ENCODE peak calls at places on chromosome 7, in ten cellular contexts. One of them, this sample, is unnamed.

GRCh38 chr7:128380807-128381130 is 19.3 kb upstream of the PRRT4 start:
- DNase-seq in suprapubic skin: no peak
- DNase-seq in fibroblast of lung: no peak
- DNase-seq in CD8-positive, alpha-beta T cell: no peak
- DNase-seq in neural progenitor cell: no peak
- DNase-seq in sigmoid colon: no peak
- DNase-seq in SK-N-SH: peak
- DNase-seq in heart left ventricle: no peak
- DNase-seq in upper lobe of right lung: no peak
- DNase-seq in osteoblast: peak
- DNase-seq in this sample: no peak

GRCh38 chr7:43647314-43647691 is 64.4 kb downstream of the STK17A start:
- DNase-seq in suprapubic skin: no peak
- DNase-seq in fibroblast of lung: peak
- DNase-seq in CD8-positive, alpha-beta T cell: no peak
- DNase-seq in neural progenitor cell: peak
- DNase-seq in sigmoid colon: no peak
- DNase-seq in SK-N-SH: no peak
- DNase-seq in heart left ventricle: no peak
- DNase-seq in upper lobe of right lung: no peak
- DNase-seq in osteoblast: no peak
- DNase-seq in this sample: no peak

GRCh38 chr7:19017374-19017773 is 100.1 kb downstream of the TWIST1 start:
- DNase-seq in suprapubic skin: no peak
- DNase-seq in fibroblast of lung: no peak
- DNase-seq in CD8-positive, alpha-beta T cell: no peak
- DNase-seq in neural progenitor cell: no peak
- DNase-seq in sigmoid colon: no peak
- DNase-seq in SK-N-SH: no peak
- DNase-seq in heart left ventricle: no peak
- DNase-seq in upper lobe of right lung: no peak
- DNase-seq in osteoblast: no peak
- DNase-seq in this sample: no peak

GRCh38 chr7:80941206-80941758 is 22.4 kb upstream of the SEMA3C start:
- DNase-seq in suprapubic skin: no peak
- DNase-seq in fibroblast of lung: peak
- DNase-seq in CD8-positive, alpha-beta T cell: no peak
- DNase-seq in neural progenitor cell: no peak
- DNase-seq in sigmoid colon: no peak
- DNase-seq in SK-N-SH: no peak
- DNase-seq in heart left ventricle: no peak
- DNase-seq in upper lobe of right lung: no peak
- DNase-seq in osteoblast: no peak
- DNase-seq in this sample: peak

GRCh38 chr7:32502656-32503189 is 7.4 kb downstream of the AVL9 start:
- DNase-seq in suprapubic skin: no peak
- DNase-seq in fibroblast of lung: no peak
- DNase-seq in CD8-positive, alpha-beta T cell: no peak
- DNase-seq in neural progenitor cell: no peak
- DNase-seq in sigmoid colon: no peak
- DNase-seq in SK-N-SH: no peak
- DNase-seq in heart left ventricle: no peak
- DNase-seq in upper lobe of right lung: no peak
- DNase-seq in osteoblast: no peak
- DNase-seq in this sample: no peak

GRCh38 chr7:42833411-42833810 is 78.5 kb downstream of the C7orf25 start:
- DNase-seq in suprapubic skin: no peak
- DNase-seq in fibroblast of lung: no peak
- DNase-seq in CD8-positive, alpha-beta T cell: no peak
- DNase-seq in neural progenitor cell: no peak
- DNase-seq in sigmoid colon: no peak
- DNase-seq in SK-N-SH: no peak
- DNase-seq in heart left ventricle: no peak
- DNase-seq in upper lobe of right lung: no peak
- DNase-seq in osteoblast: no peak
- DNase-seq in this sample: no peak

GRCh38 chr7:54961391-54961790 is 57.4 kb upstream of the EGFR start:
- DNase-seq in suprapubic skin: no peak
- DNase-seq in fibroblast of lung: peak
- DNase-seq in CD8-positive, alpha-beta T cell: no peak
- DNase-seq in neural progenitor cell: no peak
- DNase-seq in sigmoid colon: no peak
- DNase-seq in SK-N-SH: no peak
- DNase-seq in heart left ventricle: no peak
- DNase-seq in upper lobe of right lung: no peak
- DNase-seq in osteoblast: no peak
- DNase-seq in this sample: peak

GRCh38 chr7:99764478-99764877 is 19.5 kb downstream of the CYP3A4 start:
- DNase-seq in suprapubic skin: no peak
- DNase-seq in fibroblast of lung: no peak
- DNase-seq in CD8-positive, alpha-beta T cell: no peak
- DNase-seq in neural progenitor cell: no peak
- DNase-seq in sigmoid colon: no peak
- DNase-seq in SK-N-SH: no peak
- DNase-seq in heart left ventricle: no peak
- DNase-seq in upper lobe of right lung: no peak
- DNase-seq in osteoblast: no peak
- DNase-seq in this sample: no peak

GRCh38 chr7:92831716-92832622 is 4.4 kb downstream of the CDK6 start:
- DNase-seq in suprapubic skin: no peak
- DNase-seq in fibroblast of lung: peak
- DNase-seq in CD8-positive, alpha-beta T cell: no peak
- DNase-seq in neural progenitor cell: no peak
- DNase-seq in sigmoid colon: no peak
- DNase-seq in SK-N-SH: peak
- DNase-seq in heart left ventricle: no peak
- DNase-seq in upper lobe of right lung: no peak
- DNase-seq in osteoblast: peak
- DNase-seq in this sample: peak

GRCh38 chr7:130982160-130982638 is 248.2 kb upstream of the KLF14 start:
- DNase-seq in suprapubic skin: no peak
- DNase-seq in fibroblast of lung: peak
- DNase-seq in CD8-positive, alpha-beta T cell: no peak
- DNase-seq in neural progenitor cell: peak
- DNase-seq in sigmoid colon: no peak
- DNase-seq in SK-N-SH: peak
- DNase-seq in heart left ventricle: no peak
- DNase-seq in upper lobe of right lung: no peak
- DNase-seq in osteoblast: peak
- DNase-seq in this sample: peak

GRCh38 chr7:22561895-22562593 is 62.1 kb upstream of the STEAP1B start:
- DNase-seq in suprapubic skin: no peak
- DNase-seq in fibroblast of lung: no peak
- DNase-seq in CD8-positive, alpha-beta T cell: no peak
- DNase-seq in neural progenitor cell: no peak
- DNase-seq in sigmoid colon: no peak
- DNase-seq in SK-N-SH: no peak
- DNase-seq in heart left ventricle: no peak
- DNase-seq in upper lobe of right lung: no peak
- DNase-seq in osteoblast: no peak
- DNase-seq in this sample: peak

GRCh38 chr7:76002139-76002538 is 7.7 kb upstream of the TMEM120A start:
- DNase-seq in suprapubic skin: no peak
- DNase-seq in fibroblast of lung: no peak
- DNase-seq in CD8-positive, alpha-beta T cell: no peak
- DNase-seq in neural progenitor cell: no peak
- DNase-seq in sigmoid colon: no peak
- DNase-seq in SK-N-SH: no peak
- DNase-seq in heart left ventricle: no peak
- DNase-seq in upper lobe of right lung: no peak
- DNase-seq in osteoblast: no peak
- DNase-seq in this sample: no peak

GRCh38 chr7:17474724-17475344 is 176.4 kb downstream of the AHR start:
- DNase-seq in suprapubic skin: no peak
- DNase-seq in fibroblast of lung: no peak
- DNase-seq in CD8-positive, alpha-beta T cell: no peak
- DNase-seq in neural progenitor cell: peak
- DNase-seq in sigmoid colon: no peak
- DNase-seq in SK-N-SH: peak
- DNase-seq in heart left ventricle: no peak
- DNase-seq in upper lobe of right lung: no peak
- DNase-seq in osteoblast: no peak
- DNase-seq in this sample: no peak

GRCh38 chr7:130791746-130792145 is 57.7 kb upstream of the KLF14 start:
- DNase-seq in suprapubic skin: no peak
- DNase-seq in fibroblast of lung: no peak
- DNase-seq in CD8-positive, alpha-beta T cell: no peak
- DNase-seq in neural progenitor cell: no peak
- DNase-seq in sigmoid colon: no peak
- DNase-seq in SK-N-SH: no peak
- DNase-seq in heart left ventricle: no peak
- DNase-seq in upper lobe of right lung: no peak
- DNase-seq in osteoblast: no peak
- DNase-seq in this sample: no peak

GRCh38 chr7:135944753-135945152 is 32.4 kb downstream of the MTPN start:
- DNase-seq in suprapubic skin: no peak
- DNase-seq in fibroblast of lung: no peak
- DNase-seq in CD8-positive, alpha-beta T cell: no peak
- DNase-seq in neural progenitor cell: no peak
- DNase-seq in sigmoid colon: no peak
- DNase-seq in SK-N-SH: no peak
- DNase-seq in heart left ventricle: no peak
- DNase-seq in upper lobe of right lung: no peak
- DNase-seq in osteoblast: no peak
- DNase-seq in this sample: no peak

GRCh38 chr7:137990251-137990901 is 11.5 kb downstream of the CREB3L2 start:
- DNase-seq in suprapubic skin: no peak
- DNase-seq in fibroblast of lung: peak
- DNase-seq in CD8-positive, alpha-beta T cell: no peak
- DNase-seq in neural progenitor cell: no peak
- DNase-seq in sigmoid colon: no peak
- DNase-seq in SK-N-SH: no peak
- DNase-seq in heart left ventricle: no peak
- DNase-seq in upper lobe of right lung: no peak
- DNase-seq in osteoblast: no peak
- DNase-seq in this sample: peak

GRCh38 chr7:83934118-83934734 is 260.4 kb downstream of the SEMA3A start:
- DNase-seq in suprapubic skin: no peak
- DNase-seq in fibroblast of lung: peak
- DNase-seq in CD8-positive, alpha-beta T cell: no peak
- DNase-seq in neural progenitor cell: no peak
- DNase-seq in sigmoid colon: no peak
- DNase-seq in SK-N-SH: no peak
- DNase-seq in heart left ventricle: no peak
- DNase-seq in upper lobe of right lung: no peak
- DNase-seq in osteoblast: no peak
- DNase-seq in this sample: no peak

GRCh38 chr7:24842449-24843241 is 85.4 kb upstream of the GSDME start:
- DNase-seq in suprapubic skin: no peak
- DNase-seq in fibroblast of lung: no peak
- DNase-seq in CD8-positive, alpha-beta T cell: no peak
- DNase-seq in neural progenitor cell: peak
- DNase-seq in sigmoid colon: no peak
- DNase-seq in SK-N-SH: no peak
- DNase-seq in heart left ventricle: no peak
- DNase-seq in upper lobe of right lung: no peak
- DNase-seq in osteoblast: no peak
- DNase-seq in this sample: no peak

GRCh38 chr7:1922870-1923236 is 252.8 kb downstream of the ELFN1 start:
- DNase-seq in suprapubic skin: no peak
- DNase-seq in fibroblast of lung: peak
- DNase-seq in CD8-positive, alpha-beta T cell: no peak
- DNase-seq in neural progenitor cell: no peak
- DNase-seq in sigmoid colon: no peak
- DNase-seq in SK-N-SH: no peak
- DNase-seq in heart left ventricle: no peak
- DNase-seq in upper lobe of right lung: no peak
- DNase-seq in osteoblast: no peak
- DNase-seq in this sample: no peak
- H3K27ac ChIP-seq in suprapubic skin: no peak
- H3K27ac ChIP-seq in fibroblast of lung: no peak
- H3K27ac ChIP-seq in CD8-positive, alpha-beta T cell: no peak
- H3K27ac ChIP-seq in neural progenitor cell: no peak
- H3K27ac ChIP-seq in sigmoid colon: no peak
- H3K27ac ChIP-seq in SK-N-SH: peak
- H3K27ac ChIP-seq in heart left ventricle: no peak
- H3K27ac ChIP-seq in upper lobe of right lung: no peak
- H3K27ac ChIP-seq in osteoblast: no peak
- H3K27ac ChIP-seq in this sample: no peak

DNA sequence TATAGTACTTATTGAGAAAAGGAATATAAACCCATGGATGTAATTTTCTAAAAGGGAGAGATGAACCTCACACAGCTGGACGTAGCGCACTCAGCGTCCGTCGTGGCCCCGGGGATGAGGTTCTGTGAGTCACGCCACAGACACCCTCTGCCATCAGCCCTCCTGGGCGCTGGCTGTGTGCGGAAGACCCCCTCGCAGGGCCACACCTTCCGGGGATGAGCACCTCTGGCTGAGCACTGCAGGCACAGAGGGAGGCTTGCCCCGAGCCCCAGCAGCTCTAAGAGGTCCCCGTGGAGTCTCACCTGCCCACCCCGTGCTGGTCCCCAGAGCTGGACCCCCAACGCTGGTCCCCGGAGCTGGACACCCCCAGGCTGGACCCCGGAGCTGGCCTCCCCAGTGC is 215.8 kb downstream of the PTPRN2 start:
- DNase-seq in suprapubic skin: no peak
- DNase-seq in fibroblast of lung: no peak
- DNase-seq in CD8-positive, alpha-beta T cell: no peak
- DNase-seq in neural progenitor cell: no peak
- DNase-seq in sigmoid colon: peak
- DNase-seq in SK-N-SH: no peak
- DNase-seq in heart left ventricle: no peak
- DNase-seq in upper lobe of right lung: peak
- DNase-seq in osteoblast: peak
- DNase-seq in this sample: no peak
- TF ChIP-seq CTCF in suprapubic skin: no peak
- TF ChIP-seq CTCF in fibroblast of lung: no peak
- TF ChIP-seq CTCF in CD8-positive, alpha-beta T cell: no peak
- TF ChIP-seq CTCF in neural progenitor cell: no peak
- TF ChIP-seq CTCF in sigmoid colon: no peak
- TF ChIP-seq CTCF in SK-N-SH: no peak
- TF ChIP-seq CTCF in heart left ventricle: no peak
- TF ChIP-seq CTCF in upper lobe of right lung: no peak
- TF ChIP-seq CTCF in osteoblast: no peak
- TF ChIP-seq CTCF in this sample: no peak

GRCh38 chr7:27123021-27123476 is 7.5 kb downstream of the HOXA4 start:
- DNase-seq in suprapubic skin: no peak
- DNase-seq in fibroblast of lung: peak
- DNase-seq in CD8-positive, alpha-beta T cell: no peak
- DNase-seq in neural progenitor cell: no peak
- DNase-seq in sigmoid colon: no peak
- DNase-seq in SK-N-SH: no peak
- DNase-seq in heart left ventricle: no peak
- DNase-seq in upper lobe of right lung: no peak
- DNase-seq in osteoblast: peak
- DNase-seq in this sample: no peak
- H3K27ac ChIP-seq in suprapubic skin: no peak
- H3K27ac ChIP-seq in fibroblast of lung: peak
- H3K27ac ChIP-seq in CD8-positive, alpha-beta T cell: no peak
- H3K27ac ChIP-seq in neural progenitor cell: no peak
- H3K27ac ChIP-seq in sigmoid colon: peak
- H3K27ac ChIP-seq in SK-N-SH: no peak
- H3K27ac ChIP-seq in heart left ventricle: no peak
- H3K27ac ChIP-seq in upper lobe of right lung: peak
- H3K27ac ChIP-seq in osteoblast: no peak
- H3K27ac ChIP-seq in this sample: no peak

DNA sequence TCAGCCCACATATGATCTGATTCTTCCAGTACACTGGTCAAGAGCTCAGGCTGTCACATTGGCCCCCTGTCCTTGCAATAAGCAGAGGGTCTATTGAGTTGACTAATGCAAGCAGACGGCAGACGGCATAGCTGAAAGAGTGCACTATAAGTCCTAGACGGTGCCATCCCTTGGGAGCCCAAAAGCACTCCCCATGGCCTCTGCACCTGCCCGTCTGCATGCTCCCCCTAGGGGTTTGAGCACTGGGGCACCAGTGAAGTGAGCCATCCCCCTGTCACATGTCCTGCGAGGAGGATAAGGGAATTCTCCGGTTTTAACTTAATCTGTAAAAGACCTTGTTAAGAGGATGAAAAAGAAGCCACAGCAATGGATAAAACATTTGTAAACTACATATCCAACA is 181.6 kb upstream of the PRSS1 start:
- DNase-seq in suprapubic skin: no peak
- DNase-seq in fibroblast of lung: no peak
- DNase-seq in CD8-positive, alpha-beta T cell: no peak
- DNase-seq in neural progenitor cell: no peak
- DNase-seq in sigmoid colon: no peak
- DNase-seq in SK-N-SH: no peak
- DNase-seq in heart left ventricle: no peak
- DNase-seq in upper lobe of right lung: no peak
- DNase-seq in osteoblast: no peak
- DNase-seq in this sample: no peak
- TF ChIP-seq CTCF in suprapubic skin: no peak
- TF ChIP-seq CTCF in fibroblast of lung: no peak
- TF ChIP-seq CTCF in CD8-positive, alpha-beta T cell: no peak
- TF ChIP-seq CTCF in neural progenitor cell: peak
- TF ChIP-seq CTCF in sigmoid colon: no peak
- TF ChIP-seq CTCF in SK-N-SH: no peak
- TF ChIP-seq CTCF in heart left ventricle: no peak
- TF ChIP-seq CTCF in upper lobe of right lung: no peak
- TF ChIP-seq CTCF in osteoblast: no peak
- TF ChIP-seq CTCF in this sample: no peak